ENCODE peak calls at places on chromosomes 4 and X, in ten cellular contexts. O, V, E, W, C, K, H, Z, G and X are unnamed samples.

GRCh38 chr4:23667659-23668058 is 222.2 kb downstream of the PPARGC1A start:
- DNase-seq in O (no peak), V (no peak), E (no peak), W (no peak), C (no peak), K (no peak), H (no peak), Z (no peak), G (no peak), X (no peak)

GRCh38 chr4:93221771-93222170 is 606.8 kb upstream of the ATOH1 start:
- DNase-seq in O (no peak), V (no peak), E (no peak), W (no peak), C (no peak), K (no peak), H (no peak), Z (no peak), G (no peak), X (no peak)

GRCh38 chr4:109703664-109704351 is 563 bp upstream of the CASP6 start:
- DNase-seq in O (peak; percentile 16), V (no peak), E (no peak), W (no peak), C (no peak), K (no peak), H (no peak), Z (no peak), G (no peak), X (no peak)

GRCh38 chrX:19810370-19810769 is 77.0 kb downstream of the SH3KBP1 start:
- DNase-seq in O (no peak), V (no peak), E (no peak), W (no peak), C (no peak), K (no peak), H (no peak), Z (no peak), G (no peak), X (no peak)

GRCh38 chr4:186191266-186192067 is at the start of gene CYP4V2:
- DNase-seq in O (peak; percentile 78), V (peak; percentile 82), E (peak; percentile 8), W (peak; percentile 79), C (peak; percentile 82), K (peak; percentile 67), H (peak; percentile 72), Z (peak; percentile 67), G (peak; percentile 79), X (peak; percentile 85)

GRCh38 chr4:148044889-148045352 is 313.0 kb downstream of the ARHGAP10 start:
- DNase-seq in O (peak; percentile 13), V (peak; percentile 21), E (no peak), W (no peak), C (no peak), K (no peak), H (no peak), Z (no peak), G (no peak), X (no peak)

GRCh38 chr4:70753630-70754029 is 31.9 kb downstream of the RUFY3 start:
- DNase-seq in O (no peak), V (no peak), E (no peak), W (no peak), C (no peak), K (no peak), H (no peak), Z (no peak), G (no peak), X (no peak)

GRCh38 chrX:50941638-50942037 is 31.1 kb downstream of the BMP15 start:
- DNase-seq in O (no peak), V (no peak), E (no peak), W (no peak), C (no peak), K (no peak), H (no peak), Z (no peak), G (no peak), X (peak; percentile 47)

GRCh38 chr4:125115476-125115875 is 199.3 kb upstream of the FAT4 start:
- DNase-seq in O (no peak), V (no peak), E (no peak), W (no peak), C (peak; percentile 20), K (no peak), H (no peak), Z (no peak), G (no peak), X (no peak)

GRCh38 chrX:3743821-3744439 is 30.5 kb upstream of the PRKX start:
- DNase-seq in O (no peak), V (no peak), E (no peak), W (no peak), C (no peak), K (no peak), H (peak; percentile 7), Z (peak; percentile 11), G (peak; percentile 32), X (no peak)

GRCh38 chr4:186137193-186137792 is 32.8 kb downstream of the FAM149A start:
- DNase-seq in O (peak; percentile 19), V (no peak), E (no peak), W (no peak), C (peak; percentile 23), K (no peak), H (no peak), Z (no peak), G (no peak), X (no peak)

GRCh38 chr4:27518876-27519275 is 658.2 kb downstream of the STIM2 start:
- DNase-seq in O (no peak), V (no peak), E (no peak), W (no peak), C (no peak), K (no peak), H (no peak), Z (no peak), G (no peak), X (no peak)

GRCh38 chr4:3257125-3257690 is 8.2 kb downstream of the MSANTD1 start:
- DNase-seq in O (no peak), V (peak; percentile 26), E (no peak), W (no peak), C (no peak), K (no peak), H (no peak), Z (no peak), G (no peak), X (no peak)

GRCh38 chrX:100316987-100317386 is 93.1 kb downstream of the PCDH19 start:
- DNase-seq in O (no peak), V (no peak), E (no peak), W (no peak), C (no peak), K (no peak), H (no peak), Z (no peak), G (no peak), X (no peak)